ENCODE peak calls at places on chromosomes 6 and 20, in seven cellular contexts. V is activated T-helper 1 cell treated with anti-CD3 and anti-CD28 coated beads, Interleukin-12 subunit alpha, Interleukin-12 subunit beta, Interleukin-2, Interleukin-4 antibody, amounts not matched to agents 30 ng/mL and 10 ng/mL and 1 ng/mL, durations not matched to agents 14 hours and 24 hours and 36 hours; S is NCI-H1694; N is LoVo; E is foreskin keratinocyte; T is nephron progenitor cell; K is AG10803. W is an unnamed sample.

GRCh38 chr20:925516-925915 is 9.4 kb upstream of the ANGPT4 start:
- DNase-seq in V (no peak), S (no peak), N (no peak), E (no peak), T (no peak), K (no peak), W (no peak)

GRCh38 chr20:50248104-50248631 is 57.5 kb downstream of the CEBPB start:
- DNase-seq in V (no peak), S (no peak), N (no peak), E (no peak), T (no peak), K (peak), W (peak)

GRCh38 chr20:33014336-33015113 is 7.0 kb downstream of the BPIFB2 start:
- DNase-seq in V (no peak), S (no peak), N (no peak), E (no peak), T (no peak), K (no peak), W (no peak)

GRCh38 chr6:167336818-167337217 is 11.9 kb downstream of the TTLL2 start:
- DNase-seq in V (no peak), S (no peak), N (no peak), E (no peak), T (no peak), K (no peak), W (no peak)

GRCh38 chr20:21396045-21396893 is 1.1 kb downstream of the NKX2-4 start:
- DNase-seq in V (no peak), S (no peak), N (no peak), E (no peak), T (peak), K (no peak), W (no peak)

GRCh38 chr6:15870354-15871043 is 207.7 kb upstream of the DTNBP1 start:
- DNase-seq in V (no peak), S (no peak), N (no peak), E (no peak), T (no peak), K (peak), W (peak)

GRCh38 chr6:118705799-118706481 is 54.5 kb upstream of the CEP85L start:
- DNase-seq in V (no peak), S (no peak), N (no peak), E (no peak), T (no peak), K (peak), W (peak)

GRCh38 chr20:62823688-62824475 is 7.0 kb downstream of the COL9A3 start:
- DNase-seq in V (no peak), S (no peak), N (no peak), E (no peak), T (no peak), K (no peak), W (no peak)

GRCh38 chr20:63058696-63059335 is 52.1 kb upstream of the BHLHE23 start:
- DNase-seq in V (no peak), S (no peak), N (no peak), E (no peak), T (no peak), K (no peak), W (no peak)

GRCh38 chr20:2814587-2815051 is at the start of gene C20orf141:
- DNase-seq in V (no peak), S (no peak), N (peak), E (peak), T (no peak), K (peak), W (peak)

GRCh38 chr6:71205336-71205956 is 83.2 kb upstream of the OGFRL1 start:
- DNase-seq in V (no peak), S (no peak), N (no peak), E (peak), T (no peak), K (peak), W (no peak)

GRCh38 chr6:16918586-16918985 is 157.3 kb upstream of the ATXN1 start:
- DNase-seq in V (no peak), S (no peak), N (no peak), E (no peak), T (no peak), K (no peak), W (no peak)

GRCh38 chr6:25578538-25578937 is 73.5 kb upstream of the SCGN start:
- DNase-seq in V (no peak), S (no peak), N (no peak), E (no peak), T (no peak), K (no peak), W (no peak)

GRCh38 chr6:152983637-152984386 is 971 bp upstream of the FBXO5 start:
- DNase-seq in V (peak), S (peak), N (peak), E (peak), T (peak), K (peak), W (peak)

GRCh38 chr6:100230115-100230975 is 234.4 kb downstream of the SIM1 start:
- DNase-seq in V (no peak), S (no peak), N (no peak), E (no peak), T (peak), K (peak), W (no peak)

GRCh38 chr6:5085638-5086293 is 625 bp downstream of the PPP1R3G start:
- DNase-seq in V (no peak), S (no peak), N (no peak), E (peak), T (peak), K (peak), W (no peak)

GRCh38 chr6:141878686-141879085 is 254.0 kb upstream of the GJE1 start:
- DNase-seq in V (no peak), S (no peak), N (no peak), E (no peak), T (no peak), K (no peak), W (no peak)

GRCh38 chr6:1908784-1909183 is 299.1 kb downstream of the FOXC1 start:
- DNase-seq in V (no peak), S (no peak), N (no peak), E (no peak), T (no peak), K (no peak), W (no peak)

GRCh38 chr20:15039088-15039762 is 701.8 kb upstream of the FLRT3 start:
- DNase-seq in V (no peak), S (no peak), N (peak), E (peak), T (no peak), K (no peak), W (no peak)

GRCh38 chr6:111757342-111757741 is 115.9 kb downstream of the FYN start:
- DNase-seq in V (no peak), S (no peak), N (peak), E (peak), T (no peak), K (peak), W (peak)

GRCh38 chr6:53718597-53719460 is 53.3 kb upstream of the KLHL31 start:
- DNase-seq in V (peak), S (peak), N (peak), E (peak), T (peak), K (peak), W (peak)

GRCh38 chr6:157464653-157465535 is 83.9 kb downstream of the ZDHHC14 start:
- DNase-seq in V (no peak), S (no peak), N (no peak), E (no peak), T (peak), K (no peak), W (no peak)

GRCh38 chr6:45479834-45480696 is 102.3 kb upstream of the SUPT3H start:
- DNase-seq in V (no peak), S (no peak), N (no peak), E (no peak), T (no peak), K (peak), W (peak)

GRCh38 chr20:35700625-35701148 is 1.5 kb downstream of the ROMO1 start:
- DNase-seq in V (no peak), S (no peak), N (no peak), E (no peak), T (no peak), K (no peak), W (no peak)

GRCh38 chr20:36153754-36154695 is 515 bp upstream of the EPB41L1 start:
- DNase-seq in V (no peak), S (peak), N (peak), E (no peak), T (peak), K (peak), W (peak)

GRCh38 chr6:53651149-53651763 is 14.3 kb downstream of the KLHL31 start:
- DNase-seq in V (peak), S (peak), N (peak), E (peak), T (peak), K (peak), W (peak)

GRCh38 chr6:146361367-146361924 is 182.2 kb upstream of the RAB32 start:
- DNase-seq in V (no peak), S (no peak), N (no peak), E (peak), T (no peak), K (peak), W (no peak)

GRCh38 chr6:133548409-133548808 is 307.3 kb downstream of the EYA4 start:
- DNase-seq in V (no peak), S (no peak), N (no peak), E (no peak), T (no peak), K (peak), W (peak)

GRCh38 chr6:6057442-6058053 is 50.8 kb upstream of the NRN1 start:
- DNase-seq in V (no peak), S (peak), N (peak), E (peak), T (no peak), K (peak), W (peak)

GRCh38 chr6:56540950-56541600 is 101.6 kb downstream of the DST start:
- DNase-seq in V (no peak), S (no peak), N (no peak), E (no peak), T (no peak), K (no peak), W (no peak)

GRCh38 chr6:7991992-7992815 is 72.0 kb downstream of the BLOC1S5 start:
- DNase-seq in V (no peak), S (no peak), N (peak), E (peak), T (no peak), K (peak), W (peak)

GRCh38 chr20:9989066-9989724 is 45.6 kb upstream of the ANKEF1 start:
- DNase-seq in V (no peak), S (no peak), N (no peak), E (peak), T (no peak), K (peak), W (peak)

GRCh38 chr20:1764136-1765033 is 106.8 kb upstream of the SIRPG start:
- DNase-seq in V (peak), S (peak), N (peak), E (peak), T (peak), K (peak), W (peak)

GRCh38 chr6:9783567-9783966 is 631.3 kb downstream of the TFAP2A start:
- DNase-seq in V (no peak), S (no peak), N (no peak), E (no peak), T (no peak), K (no peak), W (no peak)

GRCh38 chr6:52115145-52115741 is 27.8 kb upstream of the PKHD1 start:
- DNase-seq in V (no peak), S (no peak), N (no peak), E (peak), T (no peak), K (no peak), W (no peak)

GRCh38 chr20:32574296-32575226 is 10.6 kb downstream of the NOL4L start:
- DNase-seq in V (peak), S (no peak), N (no peak), E (peak), T (no peak), K (peak), W (peak)

W was measured in AG08395.